ENCODE peak calls at places on chromosomes 12 and 14, in five cellular contexts. One of them, this sample, is unnamed.

GRCh38 chr12:89707992-89708792 is 446 bp downstream of the ATP2B1 start:
- DNase-seq in heart right ventricle: peak
- DNase-seq in spleen: peak
- DNase-seq in pancreas: peak
- DNase-seq in neural crest cell: peak
- DNase-seq in this sample: peak

GRCh38 chr12:116525418-116526001 is 33.7 kb upstream of the MAP1LC3B2 start:
- DNase-seq in heart right ventricle: peak
- DNase-seq in spleen: no peak
- DNase-seq in pancreas: peak
- DNase-seq in neural crest cell: no peak
- DNase-seq in this sample: no peak

GRCh38 chr12:63967781-63968180 is 123.3 kb downstream of the SRGAP1 start:
- DNase-seq in heart right ventricle: no peak
- DNase-seq in spleen: no peak
- DNase-seq in pancreas: no peak
- DNase-seq in neural crest cell: no peak
- DNase-seq in this sample: no peak

GRCh38 chr12:111255261-111255660 is 113.6 kb downstream of the PHETA1 start:
- DNase-seq in heart right ventricle: no peak
- DNase-seq in spleen: no peak
- DNase-seq in pancreas: no peak
- DNase-seq in neural crest cell: no peak
- DNase-seq in this sample: no peak

GRCh38 chr12:118821386-118821928 is 159.9 kb upstream of the SRRM4 start:
- DNase-seq in heart right ventricle: no peak
- DNase-seq in spleen: no peak
- DNase-seq in pancreas: no peak
- DNase-seq in neural crest cell: no peak
- DNase-seq in this sample: no peak

GRCh38 chr12:119463211-119463914 is 128.8 kb downstream of the CCDC60 start:
- DNase-seq in heart right ventricle: no peak
- DNase-seq in spleen: no peak
- DNase-seq in pancreas: no peak
- DNase-seq in neural crest cell: no peak
- DNase-seq in this sample: no peak

GRCh38 chr14:61470261-61470953 is 149.0 kb downstream of the PRKCH start:
- DNase-seq in heart right ventricle: peak
- DNase-seq in spleen: no peak
- DNase-seq in pancreas: no peak
- DNase-seq in neural crest cell: no peak
- DNase-seq in this sample: no peak

GRCh38 chr12:84994436-84994835 is 41.6 kb downstream of the TSPAN19 start:
- DNase-seq in heart right ventricle: no peak
- DNase-seq in spleen: no peak
- DNase-seq in pancreas: no peak
- DNase-seq in neural crest cell: no peak
- DNase-seq in this sample: no peak

GRCh38 chr12:52331039-52331438 is 9.8 kb upstream of the KRT83 start:
- DNase-seq in heart right ventricle: no peak
- DNase-seq in spleen: no peak
- DNase-seq in pancreas: no peak
- DNase-seq in neural crest cell: no peak
- DNase-seq in this sample: no peak

GRCh38 chr12:49346659-49347306 is at the start of gene DNAJC22:
- DNase-seq in heart right ventricle: no peak
- DNase-seq in spleen: no peak
- DNase-seq in pancreas: peak
- DNase-seq in neural crest cell: no peak
- DNase-seq in this sample: no peak

GRCh38 chr12:57560516-57560915 is 10.7 kb downstream of the KIF5A start:
- DNase-seq in heart right ventricle: no peak
- DNase-seq in spleen: no peak
- DNase-seq in pancreas: no peak
- DNase-seq in neural crest cell: no peak
- DNase-seq in this sample: no peak

GRCh38 chr12:26280869-26281268 is 85.5 kb downstream of the SSPN start:
- DNase-seq in heart right ventricle: no peak
- DNase-seq in spleen: no peak
- DNase-seq in pancreas: no peak
- DNase-seq in neural crest cell: no peak
- DNase-seq in this sample: no peak

GRCh38 chr12:8681129-8681902 is 16.5 kb upstream of the RIMKLB start:
- DNase-seq in heart right ventricle: no peak
- DNase-seq in spleen: no peak
- DNase-seq in pancreas: no peak
- DNase-seq in neural crest cell: no peak
- DNase-seq in this sample: no peak

GRCh38 chr14:103817595-103817994 is 29.8 kb downstream of the PPP1R13B start:
- DNase-seq in heart right ventricle: no peak
- DNase-seq in spleen: no peak
- DNase-seq in pancreas: no peak
- DNase-seq in neural crest cell: no peak
- DNase-seq in this sample: no peak

GRCh38 chr12:130708648-130709047 is 7.5 kb downstream of the RIMBP2 start:
- DNase-seq in heart right ventricle: no peak
- DNase-seq in spleen: no peak
- DNase-seq in pancreas: no peak
- DNase-seq in neural crest cell: no peak
- DNase-seq in this sample: no peak

GRCh38 chr14:63045612-63046320 is 508 bp upstream of the KCNH5 start:
- DNase-seq in heart right ventricle: no peak
- DNase-seq in spleen: no peak
- DNase-seq in pancreas: peak
- DNase-seq in neural crest cell: peak
- DNase-seq in this sample: no peak

GRCh38 chr12:87127272-87127671 is 871.1 kb upstream of the MGAT4C start:
- DNase-seq in heart right ventricle: no peak
- DNase-seq in spleen: no peak
- DNase-seq in pancreas: no peak
- DNase-seq in neural crest cell: no peak
- DNase-seq in this sample: no peak

GRCh38 chr12:6373022-6373787 is 2.2 kb downstream of the SCNN1A start:
- DNase-seq in heart right ventricle: no peak
- DNase-seq in spleen: no peak
- DNase-seq in pancreas: no peak
- DNase-seq in neural crest cell: no peak
- DNase-seq in this sample: no peak

GRCh38 chr12:6370994-6371754 is 4.2 kb downstream of the SCNN1A start:
- DNase-seq in heart right ventricle: no peak
- DNase-seq in spleen: peak
- DNase-seq in pancreas: no peak
- DNase-seq in neural crest cell: no peak
- DNase-seq in this sample: no peak

GRCh38 chr12:6374028-6374780 is 1.2 kb downstream of the SCNN1A start:
- DNase-seq in heart right ventricle: no peak
- DNase-seq in spleen: peak
- DNase-seq in pancreas: no peak
- DNase-seq in neural crest cell: no peak
- DNase-seq in this sample: no peak

GRCh38 chr12:6370576-6370935 is 4.8 kb downstream of the SCNN1A start:
- DNase-seq in heart right ventricle: no peak
- DNase-seq in spleen: peak
- DNase-seq in pancreas: no peak
- DNase-seq in neural crest cell: no peak
- DNase-seq in this sample: no peak

GRCh38 chr12:6372403-6373003 is 2.9 kb downstream of the SCNN1A start:
- DNase-seq in heart right ventricle: no peak
- DNase-seq in spleen: peak
- DNase-seq in pancreas: no peak
- DNase-seq in neural crest cell: no peak
- DNase-seq in this sample: no peak
- TF ChIP-seq CTCF in heart right ventricle: no peak
- TF ChIP-seq CTCF in spleen: no peak
- TF ChIP-seq CTCF in pancreas: no peak
- TF ChIP-seq CTCF in neural crest cell: no peak
- TF ChIP-seq CTCF in this sample: no peak

GRCh38 chr12:100991059-100991562 is 196.5 kb downstream of the ANO4 start:
- DNase-seq in heart right ventricle: no peak
- DNase-seq in spleen: no peak
- DNase-seq in pancreas: no peak
- DNase-seq in neural crest cell: no peak
- DNase-seq in this sample: no peak

GRCh38 chr12:100995771-100996170 is 201.2 kb downstream of the ANO4 start:
- DNase-seq in heart right ventricle: no peak
- DNase-seq in spleen: no peak
- DNase-seq in pancreas: no peak
- DNase-seq in neural crest cell: no peak
- DNase-seq in this sample: no peak

GRCh38 chr12:100995201-100995600 is 200.6 kb downstream of the ANO4 start:
- DNase-seq in heart right ventricle: no peak
- DNase-seq in spleen: no peak
- DNase-seq in pancreas: no peak
- DNase-seq in neural crest cell: no peak
- DNase-seq in this sample: no peak

GRCh38 chr12:100992194-100992593 is 197.6 kb downstream of the ANO4 start:
- DNase-seq in heart right ventricle: no peak
- DNase-seq in spleen: no peak
- DNase-seq in pancreas: no peak
- DNase-seq in neural crest cell: no peak
- DNase-seq in this sample: no peak

GRCh38 chr12:100993916-100994315 is 199.3 kb downstream of the ANO4 start:
- DNase-seq in heart right ventricle: no peak
- DNase-seq in spleen: no peak
- DNase-seq in pancreas: no peak
- DNase-seq in neural crest cell: no peak
- DNase-seq in this sample: no peak
- TF ChIP-seq CTCF in heart right ventricle: no peak
- TF ChIP-seq CTCF in spleen: no peak
- TF ChIP-seq CTCF in pancreas: no peak
- TF ChIP-seq CTCF in neural crest cell: peak
- TF ChIP-seq CTCF in this sample: no peak

GRCh38 chr12:47396902-47397663 is 308.7 kb downstream of the RPAP3 start:
- DNase-seq in heart right ventricle: no peak
- DNase-seq in spleen: no peak
- DNase-seq in pancreas: no peak
- DNase-seq in neural crest cell: no peak
- DNase-seq in this sample: no peak
- TF ChIP-seq CTCF in heart right ventricle: no peak
- TF ChIP-seq CTCF in spleen: no peak
- TF ChIP-seq CTCF in pancreas: no peak
- TF ChIP-seq CTCF in neural crest cell: no peak
- TF ChIP-seq CTCF in this sample: no peak

GRCh38 chr12:45547822-45548221 is 181.7 kb upstream of the ARID2 start:
- DNase-seq in heart right ventricle: no peak
- DNase-seq in spleen: no peak
- DNase-seq in pancreas: no peak
- DNase-seq in neural crest cell: no peak
- DNase-seq in this sample: no peak
- TF ChIP-seq CTCF in heart right ventricle: peak
- TF ChIP-seq CTCF in spleen: no peak
- TF ChIP-seq CTCF in pancreas: no peak
- TF ChIP-seq CTCF in neural crest cell: no peak
- TF ChIP-seq CTCF in this sample: no peak

DNA sequence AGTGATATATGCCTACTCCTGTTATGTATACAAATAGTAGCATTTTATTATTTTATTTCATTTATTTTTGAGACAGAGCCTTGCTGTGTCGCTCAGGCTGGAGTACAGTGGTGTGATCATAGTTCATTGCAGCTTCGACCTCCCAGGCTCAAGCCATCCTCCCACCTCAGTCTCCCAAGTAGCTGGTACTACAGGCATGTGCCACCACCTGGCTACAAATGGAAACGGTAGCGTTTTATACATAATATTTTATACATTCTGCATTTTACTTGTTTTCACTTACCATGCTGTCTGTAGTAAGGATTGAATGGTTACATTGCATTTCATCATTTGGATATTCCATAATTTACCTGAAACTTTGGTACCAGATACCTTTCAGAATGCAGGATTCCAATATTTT is 14.1 kb downstream of the C1R start:
- DNase-seq in heart right ventricle: no peak
- DNase-seq in spleen: no peak
- DNase-seq in pancreas: no peak
- DNase-seq in neural crest cell: no peak
- DNase-seq in this sample: no peak
- TF ChIP-seq CTCF in heart right ventricle: no peak
- TF ChIP-seq CTCF in spleen: no peak
- TF ChIP-seq CTCF in pancreas: no peak
- TF ChIP-seq CTCF in neural crest cell: no peak
- TF ChIP-seq CTCF in this sample: no peak

DNA sequence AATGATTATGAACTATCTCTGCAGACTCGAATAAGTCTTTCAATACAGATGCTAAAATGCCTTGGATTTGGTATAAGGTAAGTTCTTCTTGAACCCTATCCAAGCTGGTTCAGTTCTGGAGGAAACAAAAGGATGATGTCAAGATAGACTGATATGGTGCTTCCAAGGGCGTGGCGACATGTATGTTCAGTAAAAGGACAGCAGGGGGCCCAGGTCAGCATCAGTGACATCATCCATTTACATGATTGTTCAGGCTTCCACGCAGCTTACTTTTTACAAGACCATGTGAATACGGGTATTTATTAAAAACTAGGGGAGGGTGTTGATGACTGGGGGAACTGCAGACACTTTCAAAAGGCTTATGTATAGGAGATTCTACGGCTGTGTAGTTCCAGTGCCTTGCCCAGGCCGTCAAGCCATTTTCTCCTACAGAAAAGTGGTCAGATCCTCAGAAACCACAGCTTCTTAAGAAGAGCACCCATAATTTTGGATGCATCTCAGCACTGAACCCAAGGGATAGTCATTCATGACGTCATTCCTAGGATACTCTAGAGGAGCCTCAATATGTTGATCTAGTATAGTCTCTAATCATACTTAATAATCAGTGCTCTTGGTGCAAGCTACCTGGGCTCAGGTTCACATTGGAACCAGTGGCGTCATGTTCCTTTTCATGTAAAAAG is 527.7 kb downstream of the FUT8 start:
- DNase-seq in heart right ventricle: no peak
- DNase-seq in spleen: no peak
- DNase-seq in pancreas: no peak
- DNase-seq in neural crest cell: peak
- DNase-seq in this sample: no peak
- TF ChIP-seq CTCF in heart right ventricle: no peak
- TF ChIP-seq CTCF in spleen: no peak
- TF ChIP-seq CTCF in pancreas: no peak
- TF ChIP-seq CTCF in neural crest cell: peak
- TF ChIP-seq CTCF in this sample: no peak

DNA sequence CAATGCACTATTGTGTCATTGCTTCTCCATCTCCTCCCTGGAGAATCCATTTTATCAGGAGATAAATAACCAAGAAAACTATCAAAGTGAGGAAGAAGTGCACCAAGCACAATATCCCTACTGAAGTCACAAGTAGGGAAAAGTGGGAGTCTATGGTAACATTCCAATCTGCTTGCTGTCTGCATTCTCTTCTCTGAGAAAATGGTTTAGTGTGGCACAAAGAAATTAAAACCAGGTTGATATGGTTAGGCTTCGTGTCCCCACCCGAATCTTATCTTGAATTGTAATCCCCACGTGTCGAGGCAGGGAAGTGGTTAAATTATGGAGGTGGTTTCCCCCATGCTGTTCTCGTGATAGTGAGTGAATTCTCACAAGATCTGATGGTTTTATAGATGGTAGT is 209.7 kb downstream of the PRKD1 start:
- DNase-seq in heart right ventricle: no peak
- DNase-seq in spleen: no peak
- DNase-seq in pancreas: no peak
- DNase-seq in neural crest cell: no peak
- DNase-seq in this sample: no peak
- TF ChIP-seq CTCF in heart right ventricle: no peak
- TF ChIP-seq CTCF in spleen: no peak
- TF ChIP-seq CTCF in pancreas: no peak
- TF ChIP-seq CTCF in neural crest cell: no peak
- TF ChIP-seq CTCF in this sample: no peak

GRCh38 chr12:105369014-105369413 is 38.5 kb downstream of the C12orf75 start:
- DNase-seq in heart right ventricle: no peak
- DNase-seq in spleen: no peak
- DNase-seq in pancreas: no peak
- DNase-seq in neural crest cell: no peak
- DNase-seq in this sample: no peak
- TF ChIP-seq CTCF in heart right ventricle: no peak
- TF ChIP-seq CTCF in spleen: no peak
- TF ChIP-seq CTCF in pancreas: no peak
- TF ChIP-seq CTCF in neural crest cell: no peak
- TF ChIP-seq CTCF in this sample: no peak